ENCODE peak calls at places on chromosomes 5 and 9, in ten cellular contexts. W is keratinocyte; Z is NCI-H146; Y is activated gamma-delta T cell treated with Interleukin-2 at 50 U/mL for 16 hours; E is HS-5; I is HFFc6; J is ureter; K is MCF 10A; B is activated naive CD4-positive, alpha-beta T cell; U is activated CD8-positive, alpha-beta T cell treated with anti-CD3 and anti-CD28 coated beads, Interleukin-2, amount 10 ng/mL, durations not matched to agents 7 days and 5 days. Q is an unnamed sample.

GRCh38 chr5:98173334-98173733 is 600.1 kb upstream of the RGMB start:
- DNase-seq in W (no peak), Z (no peak), Y (no peak), E (peak), I (peak), J (no peak), K (peak), B (no peak), U (no peak), Q (peak)

GRCh38 chr9:95434116-95435073 is 82.4 kb downstream of the PTCH1 start:
- DNase-seq in W (no peak), Z (no peak), Y (no peak), E (no peak), I (no peak), J (no peak), K (no peak), B (no peak), U (no peak), Q (no peak)

GRCh38 chr9:6973762-6974161 is 216.0 kb downstream of the KDM4C start:
- DNase-seq in W (no peak), Z (no peak), Y (no peak), E (peak), I (no peak), J (no peak), K (peak), B (no peak), U (no peak), Q (no peak)

GRCh38 chr5:142548739-142549275 is 137.1 kb downstream of the FGF1 start:
- DNase-seq in W (peak), Z (peak), Y (peak), E (peak), I (peak), J (peak), K (peak), B (no peak), U (peak), Q (peak)

GRCh38 chr9:121372563-121373400 is 2.7 kb upstream of the STOM start:
- DNase-seq in W (peak), Z (no peak), Y (no peak), E (no peak), I (peak), J (no peak), K (peak), B (no peak), U (no peak), Q (no peak)

GRCh38 chr5:126846344-126846743 is 69.4 kb downstream of the LMNB1 start:
- DNase-seq in W (no peak), Z (no peak), Y (no peak), E (no peak), I (peak), J (no peak), K (peak), B (no peak), U (no peak), Q (no peak)

GRCh38 chr5:13511442-13511841 is 433.0 kb downstream of the DNAH5 start:
- DNase-seq in W (no peak), Z (no peak), Y (no peak), E (no peak), I (no peak), J (no peak), K (no peak), B (no peak), U (no peak), Q (no peak)

GRCh38 chr5:144566747-144567415 is 396.2 kb downstream of the KCTD16 start:
- DNase-seq in W (no peak), Z (no peak), Y (no peak), E (peak), I (peak), J (no peak), K (peak), B (no peak), U (no peak), Q (no peak)

GRCh38 chr9:101585740-101586139 is 9.0 kb downstream of the PPP3R2 start:
- DNase-seq in W (no peak), Z (no peak), Y (no peak), E (no peak), I (no peak), J (no peak), K (no peak), B (no peak), U (no peak), Q (no peak)

GRCh38 chr9:131590907-131591844 is 45.9 kb downstream of the PRRT1B start:
- DNase-seq in W (peak), Z (peak), Y (peak), E (peak), I (peak), J (peak), K (peak), B (peak), U (peak), Q (no peak)

GRCh38 chr5:124801551-124801950 is 55.1 kb upstream of the ZNF608 start:
- DNase-seq in W (no peak), Z (no peak), Y (no peak), E (no peak), I (no peak), J (no peak), K (no peak), B (no peak), U (no peak), Q (no peak)

GRCh38 chr9:134213508-134214394 is 49.4 kb upstream of the RNU6ATAC start:
- DNase-seq in W (no peak), Z (no peak), Y (no peak), E (no peak), I (no peak), J (no peak), K (no peak), B (no peak), U (no peak), Q (no peak)

GRCh38 chr9:114958021-114958846 is 27.8 kb upstream of the TNFSF8 start:
- DNase-seq in W (no peak), Z (no peak), Y (no peak), E (peak), I (no peak), J (no peak), K (peak), B (no peak), U (peak), Q (no peak)

GRCh38 chr9:70835323-70835722 is 286.1 kb downstream of the TRPM3 start:
- DNase-seq in W (no peak), Z (no peak), Y (no peak), E (peak), I (no peak), J (no peak), K (peak), B (no peak), U (no peak), Q (peak)

GRCh38 chr5:14206028-14206725 is 63.0 kb downstream of the TRIO start:
- DNase-seq in W (no peak), Z (no peak), Y (no peak), E (no peak), I (no peak), J (no peak), K (no peak), B (no peak), U (no peak), Q (no peak)

GRCh38 chr5:36600847-36601527 is 5.4 kb upstream of the SLC1A3 start:
- DNase-seq in W (no peak), Z (no peak), Y (no peak), E (no peak), I (no peak), J (no peak), K (no peak), B (no peak), U (no peak), Q (no peak)

GRCh38 chr5:140182803-140183367 is 7.9 kb downstream of the CYSTM1 start:
- DNase-seq in W (no peak), Z (no peak), Y (no peak), E (no peak), I (no peak), J (peak), K (no peak), B (no peak), U (no peak), Q (no peak)

GRCh38 chr9:137277329-137278041 is at the start of gene TOR4A:
- DNase-seq in W (no peak), Z (no peak), Y (peak), E (peak), I (peak), J (peak), K (peak), B (no peak), U (peak), Q (no peak)

GRCh38 chr5:147558826-147559225 is 49.0 kb upstream of the DPYSL3 start:
- DNase-seq in W (no peak), Z (peak), Y (no peak), E (no peak), I (peak), J (peak), K (peak), B (no peak), U (no peak), Q (no peak)

GRCh38 chr5:154945695-154946301 is 4.9 kb downstream of the MRPL22 start:
- DNase-seq in W (no peak), Z (no peak), Y (no peak), E (no peak), I (no peak), J (no peak), K (peak), B (no peak), U (no peak), Q (no peak)

GRCh38 chr5:176648467-176649194 is 1.3 kb downstream of the TSPAN17 start:
- DNase-seq in W (no peak), Z (no peak), Y (peak), E (no peak), I (no peak), J (no peak), K (no peak), B (no peak), U (peak), Q (no peak)

GRCh38 chr5:137487600-137487999 is 11.5 kb downstream of the SPOCK1 start:
- DNase-seq in W (no peak), Z (no peak), Y (no peak), E (peak), I (peak), J (no peak), K (peak), B (no peak), U (no peak), Q (peak)

GRCh38 chr5:1152771-1153282 is 41.0 kb upstream of the SLC12A7 start:
- DNase-seq in W (no peak), Z (peak), Y (no peak), E (no peak), I (no peak), J (no peak), K (no peak), B (no peak), U (no peak), Q (no peak)

GRCh38 chr9:114811969-114812636 is 6.3 kb upstream of the TNFSF15 start:
- DNase-seq in W (no peak), Z (no peak), Y (no peak), E (no peak), I (no peak), J (no peak), K (no peak), B (no peak), U (no peak), Q (no peak)

GRCh38 chr9:128121924-128122808 is 5.4 kb downstream of the PTGES2 start:
- DNase-seq in W (no peak), Z (no peak), Y (no peak), E (no peak), I (no peak), J (no peak), K (no peak), B (no peak), U (no peak), Q (no peak)

GRCh38 chr5:62506659-62507460 is 71.8 kb upstream of the LRRC70 start:
- DNase-seq in W (no peak), Z (no peak), Y (no peak), E (no peak), I (no peak), J (no peak), K (no peak), B (no peak), U (no peak), Q (peak)

GRCh38 chr5:78353520-78353919 is 6.9 kb upstream of the SCAMP1 start:
- DNase-seq in W (no peak), Z (no peak), Y (no peak), E (no peak), I (no peak), J (no peak), K (no peak), B (no peak), U (no peak), Q (no peak)

GRCh38 chr9:137589441-137590122 is 730 bp downstream of the ZMYND19 start:
- DNase-seq in W (no peak), Z (peak), Y (no peak), E (no peak), I (no peak), J (no peak), K (no peak), B (no peak), U (peak), Q (no peak)

GRCh38 chr5:82873452-82873851 is 203.7 kb downstream of the TMEM167A start:
- DNase-seq in W (no peak), Z (no peak), Y (no peak), E (no peak), I (no peak), J (no peak), K (no peak), B (no peak), U (no peak), Q (no peak)

GRCh38 chr5:7321724-7322123 is 74.2 kb upstream of the ADCY2 start:
- DNase-seq in W (peak), Z (no peak), Y (no peak), E (peak), I (peak), J (no peak), K (no peak), B (no peak), U (no peak), Q (no peak)

GRCh38 chr9:8762676-8763075 is 963.1 kb upstream of the DMAC1 start:
- DNase-seq in W (no peak), Z (no peak), Y (no peak), E (no peak), I (no peak), J (no peak), K (no peak), B (no peak), U (no peak), Q (no peak)

GRCh38 chr9:137049544-137050449 is 3.8 kb upstream of the NPDC1 start:
- DNase-seq in W (no peak), Z (peak), Y (peak), E (no peak), I (no peak), J (no peak), K (peak), B (peak), U (peak), Q (no peak)

Q was measured in epithelial cell of proximal tubule.